ENCODE peak calls at places on chromosomes 7 and 10, in six cellular contexts. P is AG04450, H is heart right ventricle, M is cardiac muscle cell, X is thoracic aorta, U is trophoblast cell. B is an unnamed sample.
A peak's percentile ranks its signal among the peaks of the same experiment; 100 is the strongest.

GRCh38 chr7:120793213-120793936 is 64.6 kb downstream of the TSPAN12 start:
- DNase-seq in X (no peak), H (no peak), M (no peak), P (no peak), U (no peak), B (no peak)

GRCh38 chr7:105285118-105285874 is 103.4 kb downstream of the SRPK2 start:
- DNase-seq in U (no peak), M (no peak), X (no peak), P (no peak), H (no peak), B (no peak)

GRCh38 chr7:73954861-73955260 is 73.1 kb upstream of the ELN start:
- DNase-seq in H (no peak), P (no peak), U (no peak), X (no peak), M (no peak), B (no peak)

GRCh38 chr10:70992436-70992835 is 104.1 kb upstream of the PCBD1 start:
- DNase-seq in M (no peak), X (no peak), P (no peak), U (no peak), H (no peak), B (no peak)

GRCh38 chr7:44757311-44757710 is 8.7 kb downstream of the ZMIZ2 start:
- DNase-seq in H (peak; percentile 66), M (peak; percentile 58), P (no peak), X (no peak), U (no peak), B (no peak)

GRCh38 chr7:24609059-24609458 is 35.8 kb downstream of the PALS2 start:
- DNase-seq in X (no peak), U (no peak), H (no peak), M (peak; percentile 13), P (no peak), B (no peak)

GRCh38 chr7:149458235-149458634 is 2.6 kb downstream of the ZNF777 start:
- DNase-seq in X (no peak), M (no peak), P (no peak), H (no peak), U (no peak), B (no peak)

GRCh38 chr10:120394446-120394845 is 62.6 kb upstream of the PLPP4 start:
- DNase-seq in H (no peak), U (no peak), P (no peak), X (no peak), M (no peak), B (no peak)

GRCh38 chr7:18890885-18891621 is 226.4 kb downstream of the TWIST1 start:
- DNase-seq in P (no peak), U (no peak), H (no peak), M (peak; percentile 44), X (no peak), B (no peak)

GRCh38 chr10:100019824-100020160 is 10.0 kb upstream of the DNMBP start:
- DNase-seq in M (no peak), P (no peak), U (no peak), X (no peak), H (no peak), B (no peak)

GRCh38 chr10:51397695-51398094 is 301.7 kb downstream of the CSTF2T start:
- DNase-seq in X (peak; percentile 42), P (no peak), M (peak; percentile 74), U (no peak), H (peak; percentile 67), B (peak; percentile 93)

GRCh38 chr10:81219758-81220157 is 655.2 kb upstream of the NRG3 start:
- DNase-seq in U (no peak), H (no peak), X (no peak), M (no peak), P (no peak), B (no peak)

GRCh38 chr7:107113866-107114265 is 54.9 kb upstream of the HBP1 start:
- DNase-seq in U (no peak), P (no peak), X (no peak), M (no peak), H (no peak), B (no peak)

GRCh38 chr7:2497500-2498336 is 21.5 kb upstream of the GRIFIN start:
- DNase-seq in U (no peak), X (no peak), M (no peak), P (no peak), H (no peak), B (no peak)

GRCh38 chr7:155299539-155300202 is 2.0 kb downstream of the INSIG1 start:
- DNase-seq in X (no peak), U (no peak), H (no peak), P (no peak), M (no peak), B (peak; percentile 17)

GRCh38 chr10:96513686-96514551 is at the start of gene TLL2:
- DNase-seq in H (peak; percentile 88), P (peak; percentile 66), X (peak; percentile 45), U (peak; percentile 94), M (peak; percentile 92), B (peak; percentile 88)

GRCh38 chr7:30703756-30704155 is 21.5 kb upstream of the CRHR2 start:
- DNase-seq in X (no peak), H (no peak), M (peak; percentile 23), P (no peak), U (no peak), B (no peak)

GRCh38 chr7:125670926-125671572 is 741.4 kb upstream of the POT1 start:
- DNase-seq in U (no peak), P (no peak), M (peak; percentile 46), H (no peak), X (no peak), B (no peak)

GRCh38 chr7:2837476-2837875 is 6.6 kb downstream of the GNA12 start:
- DNase-seq in P (no peak), H (no peak), X (no peak), M (no peak), U (no peak), B (no peak)

GRCh38 chr10:76961841-76962240 is 675.8 kb downstream of the KCNMA1 start:
- DNase-seq in X (no peak), H (no peak), U (no peak), M (no peak), P (no peak), B (no peak)

GRCh38 chr7:97770845-97771244 is 39.0 kb downstream of the TAC1 start:
- DNase-seq in X (no peak), U (no peak), H (no peak), P (no peak), M (no peak), B (peak; percentile 53)

GRCh38 chr10:72911758-72912157 is 18.2 kb downstream of the OIT3 start:
- DNase-seq in H (no peak), U (no peak), X (no peak), M (no peak), P (no peak), B (no peak)

GRCh38 chr10:17617031-17617911 is at the start of gene HACD1:
- DNase-seq in P (peak; percentile 8), X (peak; percentile 4), H (peak; percentile 68), M (peak; percentile 65), U (peak; percentile 88), B (peak; percentile 59)

GRCh38 chr10:73768881-73769280 is 13.0 kb upstream of the CHCHD1 start:
- DNase-seq in U (no peak), X (no peak), P (no peak), H (no peak), M (no peak), B (no peak)

GRCh38 chr10:14545827-14546226 is 215.1 kb upstream of the FRMD4A start:
- DNase-seq in U (no peak), M (peak; percentile 59), X (no peak), H (no peak), P (peak; percentile 44), B (no peak)

GRCh38 chr10:44979281-44980181 is 922 bp upstream of the DEPP1 start:
- DNase-seq in P (no peak), X (no peak), H (no peak), M (no peak), U (no peak), B (no peak)

DNA sequence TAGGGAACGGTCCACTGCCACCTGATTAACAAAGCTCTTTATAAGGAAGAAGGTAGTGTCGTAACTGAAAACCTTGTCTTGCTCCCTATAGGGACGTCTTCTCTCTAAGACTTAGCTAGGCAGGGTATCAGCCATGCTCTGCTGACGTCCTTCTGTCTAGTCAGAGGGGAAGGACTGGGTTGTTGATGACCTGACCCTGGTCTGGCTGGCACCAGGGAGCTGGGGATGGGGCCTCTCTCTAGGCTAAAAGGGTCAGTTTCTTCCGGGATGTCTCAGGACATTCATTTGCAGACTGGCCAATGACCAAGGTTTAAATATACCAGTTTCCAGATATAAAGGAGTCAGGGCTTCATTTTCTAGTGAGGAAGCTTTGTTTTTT is 9.6 kb downstream of the CYP17A1 start:
- DNase-seq in H (no peak), M (no peak), X (no peak), P (no peak), U (no peak), B (no peak)
- H3K27ac ChIP-seq in H (no peak overlapping the region), M (no peak overlapping the region), X (no peak overlapping the region), P (no peak overlapping the region), U (no peak overlapping the region), B (no peak overlapping the region)

DNA sequence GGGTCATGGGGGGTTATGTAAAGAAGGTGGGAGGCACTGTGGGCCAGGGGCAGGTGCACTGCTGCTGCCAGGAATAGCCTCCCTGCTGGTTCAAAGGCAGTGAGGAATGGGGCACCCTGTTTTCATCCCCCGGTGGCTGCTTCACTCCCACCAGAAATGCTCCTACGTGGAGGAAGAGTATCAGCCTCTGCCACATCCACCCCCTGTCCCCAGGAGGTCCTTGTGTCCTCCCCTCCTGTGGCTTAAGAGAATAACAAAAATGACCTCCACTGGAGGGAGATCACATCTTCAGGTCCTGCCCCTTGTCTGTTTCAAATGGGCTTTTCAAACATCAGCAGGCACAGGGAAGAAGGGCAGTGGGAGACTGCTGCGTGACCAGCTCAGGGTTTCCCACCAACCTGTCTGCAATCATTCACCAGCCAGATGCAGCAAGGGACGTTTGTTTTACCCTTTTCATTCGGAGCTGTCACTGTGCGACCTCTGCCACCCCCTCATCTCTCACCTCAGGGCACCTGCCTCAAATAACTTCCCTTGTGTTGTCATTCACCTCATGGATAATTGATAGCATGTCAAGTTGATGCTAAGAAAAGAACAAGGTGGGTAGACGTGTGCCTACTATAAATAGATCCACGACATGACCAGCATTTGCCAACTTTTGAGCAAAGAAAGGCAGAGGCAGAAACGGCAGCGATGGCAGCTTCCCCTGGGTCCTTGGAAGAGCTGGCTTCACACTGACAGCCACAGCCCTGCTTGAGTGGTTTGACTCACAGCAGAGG is 92.5 kb downstream of the DGKI start:
- DNase-seq in M (no peak), H (no peak), P (no peak), U (no peak), X (no peak), B (no peak)
- H3K4me3 ChIP-seq in M (peak overlapping the region; percentile 7), H (no peak overlapping the region), P (no peak overlapping the region), U (no peak overlapping the region), X (peak overlapping the region; percentile 52), B (no peak overlapping the region)

GRCh38 chr10:108249940-108250339 is 1085.4 kb upstream of the SORCS1 start:
- DNase-seq in M (no peak), X (no peak), H (no peak), U (no peak), P (no peak), B (no peak)
- H3K9me3 ChIP-seq in M (peaks cover 3% of the 10 kb centered on the region), X (no peaks in the 10 kb centered on the region), H (no peaks in the 10 kb centered on the region), U (peaks cover 3% of the 10 kb centered on the region), P (peaks cover 14% of the 10 kb centered on the region), B (no peaks in the 10 kb centered on the region)

DNA sequence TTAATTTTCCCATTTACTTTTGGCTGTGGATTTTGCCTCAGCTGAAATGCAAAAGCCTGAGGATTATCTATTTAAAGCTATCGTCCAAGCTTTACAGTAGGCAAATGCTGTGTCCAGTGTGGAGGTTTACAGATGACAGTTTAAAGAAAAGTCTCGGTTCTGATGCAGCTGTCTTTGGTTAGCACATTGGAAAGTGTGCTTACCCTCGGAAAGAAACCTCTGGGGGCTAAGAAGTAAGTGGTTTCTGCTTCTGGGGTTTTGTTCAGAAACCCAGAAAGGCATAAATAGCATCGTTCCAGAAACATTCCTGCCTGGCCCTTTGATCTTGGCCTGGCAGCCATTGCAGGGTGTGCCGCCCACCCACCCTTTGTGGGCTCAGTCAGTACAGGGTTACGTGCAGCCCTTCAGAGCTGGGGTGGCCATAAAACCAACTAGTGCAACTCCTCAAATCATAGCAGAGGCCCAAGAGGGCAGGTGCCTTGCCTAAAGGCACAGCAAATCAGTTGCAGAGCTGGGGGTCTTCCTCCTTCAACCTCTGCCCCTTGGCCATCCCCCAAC is 49.0 kb upstream of the CHST15 start:
- DNase-seq in U (no peak), X (no peak), M (no peak), P (no peak), H (no peak), B (no peak)
- H3K27ac ChIP-seq in U (no peak overlapping the region), X (no peak overlapping the region), M (no peak overlapping the region), P (no peak overlapping the region), H (no peak overlapping the region), B (peak overlapping the region; percentile 24)